ENCODE peak calls at places on chromosomes 5 and 9, in four cellular contexts. One of them, this sample, is unnamed.

GRCh38 chr9:35673132-35673997 is at the start of gene CA9:
- DNase-seq in tibial nerve: no peak
- DNase-seq in HFF-Myc: no peak
- DNase-seq in brain microvascular endothelial cell: no peak
- DNase-seq in this sample: no peak

GRCh38 chr9:6779417-6780241 is 21.9 kb downstream of the KDM4C start:
- DNase-seq in tibial nerve: no peak
- DNase-seq in HFF-Myc: no peak
- DNase-seq in brain microvascular endothelial cell: peak
- DNase-seq in this sample: no peak

GRCh38 chr5:133298447-133298846 is 246.6 kb downstream of the HSPA4 start:
- DNase-seq in tibial nerve: no peak
- DNase-seq in HFF-Myc: no peak
- DNase-seq in brain microvascular endothelial cell: no peak
- DNase-seq in this sample: no peak

GRCh38 chr5:134092875-134093274 is 21.6 kb upstream of the TCF7 start:
- DNase-seq in tibial nerve: no peak
- DNase-seq in HFF-Myc: no peak
- DNase-seq in brain microvascular endothelial cell: no peak
- DNase-seq in this sample: no peak

GRCh38 chr5:111551569-111552275 is 39.4 kb upstream of the STARD4 start:
- DNase-seq in tibial nerve: no peak
- DNase-seq in HFF-Myc: no peak
- DNase-seq in brain microvascular endothelial cell: no peak
- DNase-seq in this sample: no peak

GRCh38 chr5:76386360-76386759 is 16.7 kb upstream of the IQGAP2 start:
- DNase-seq in tibial nerve: no peak
- DNase-seq in HFF-Myc: no peak
- DNase-seq in brain microvascular endothelial cell: no peak
- DNase-seq in this sample: no peak

GRCh38 chr9:136614372-136614922 is 48.3 kb upstream of the EGFL7 start:
- DNase-seq in tibial nerve: no peak
- DNase-seq in HFF-Myc: peak
- DNase-seq in brain microvascular endothelial cell: peak
- DNase-seq in this sample: peak

GRCh38 chr5:61651202-61651601 is 319.1 kb downstream of the ZSWIM6 start:
- DNase-seq in tibial nerve: no peak
- DNase-seq in HFF-Myc: no peak
- DNase-seq in brain microvascular endothelial cell: no peak
- DNase-seq in this sample: no peak

GRCh38 chr5:175288048-175288621 is 155.8 kb downstream of the DRD1 start:
- DNase-seq in tibial nerve: no peak
- DNase-seq in HFF-Myc: no peak
- DNase-seq in brain microvascular endothelial cell: peak
- DNase-seq in this sample: no peak

GRCh38 chr9:126114409-126114760 is 212.2 kb upstream of the MVB12B start:
- DNase-seq in tibial nerve: no peak
- DNase-seq in HFF-Myc: no peak
- DNase-seq in brain microvascular endothelial cell: no peak
- DNase-seq in this sample: no peak

GRCh38 chr5:171832775-171833174 is 47.2 kb downstream of the SMIM23 start:
- DNase-seq in tibial nerve: no peak
- DNase-seq in HFF-Myc: no peak
- DNase-seq in brain microvascular endothelial cell: no peak
- DNase-seq in this sample: no peak
- H3K4me3 ChIP-seq in tibial nerve: no peak
- H3K4me3 ChIP-seq in HFF-Myc: no peak
- H3K4me3 ChIP-seq in brain microvascular endothelial cell: no peak
- H3K4me3 ChIP-seq in this sample: no peak

GRCh38 chr5:87120518-87121314 is 147.0 kb upstream of the RASA1 start:
- DNase-seq in tibial nerve: no peak
- DNase-seq in HFF-Myc: peak
- DNase-seq in brain microvascular endothelial cell: peak
- DNase-seq in this sample: peak
- H3K4me3 ChIP-seq in tibial nerve: no peak
- H3K4me3 ChIP-seq in HFF-Myc: no peak
- H3K4me3 ChIP-seq in brain microvascular endothelial cell: no peak
- H3K4me3 ChIP-seq in this sample: no peak

DNA sequence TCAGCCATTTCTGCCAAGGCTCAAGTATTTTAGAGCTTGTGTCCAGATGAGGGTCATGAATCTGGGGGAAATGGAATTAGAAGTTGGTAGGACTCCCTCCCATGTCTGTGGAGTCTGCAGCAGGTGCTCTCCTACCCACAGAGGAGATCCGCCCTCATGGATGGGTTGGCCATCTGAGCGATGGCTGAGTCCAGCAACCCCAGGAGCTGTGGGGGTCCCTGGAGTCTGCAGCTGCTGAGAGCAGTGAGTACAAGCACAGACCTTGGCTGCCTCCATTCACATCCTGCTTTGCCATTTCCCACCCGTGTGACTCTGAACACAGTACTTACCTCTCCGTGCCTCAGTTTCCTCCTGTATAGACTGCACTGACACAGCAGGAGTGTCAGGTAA is 25.8 kb upstream of the SYNPO start:
- DNase-seq in tibial nerve: no peak
- DNase-seq in HFF-Myc: no peak
- DNase-seq in brain microvascular endothelial cell: no peak
- DNase-seq in this sample: no peak
- H3K4me3 ChIP-seq in tibial nerve: no peak
- H3K4me3 ChIP-seq in HFF-Myc: no peak
- H3K4me3 ChIP-seq in brain microvascular endothelial cell: no peak
- H3K4me3 ChIP-seq in this sample: no peak

GRCh38 chr9:130665431-130666392 is 1.3 kb downstream of the PRDM12 start:
- DNase-seq in tibial nerve: no peak
- DNase-seq in HFF-Myc: no peak
- DNase-seq in brain microvascular endothelial cell: no peak
- DNase-seq in this sample: no peak
- H3K4me3 ChIP-seq in tibial nerve: no peak
- H3K4me3 ChIP-seq in HFF-Myc: no peak
- H3K4me3 ChIP-seq in brain microvascular endothelial cell: no peak
- H3K4me3 ChIP-seq in this sample: no peak

GRCh38 chr9:109953813-109954489 is 174.0 kb downstream of the PALM2AKAP2 start:
- DNase-seq in tibial nerve: no peak
- DNase-seq in HFF-Myc: no peak
- DNase-seq in brain microvascular endothelial cell: no peak
- DNase-seq in this sample: no peak
- H3K4me3 ChIP-seq in tibial nerve: no peak
- H3K4me3 ChIP-seq in HFF-Myc: no peak
- H3K4me3 ChIP-seq in brain microvascular endothelial cell: no peak
- H3K4me3 ChIP-seq in this sample: no peak

DNA sequence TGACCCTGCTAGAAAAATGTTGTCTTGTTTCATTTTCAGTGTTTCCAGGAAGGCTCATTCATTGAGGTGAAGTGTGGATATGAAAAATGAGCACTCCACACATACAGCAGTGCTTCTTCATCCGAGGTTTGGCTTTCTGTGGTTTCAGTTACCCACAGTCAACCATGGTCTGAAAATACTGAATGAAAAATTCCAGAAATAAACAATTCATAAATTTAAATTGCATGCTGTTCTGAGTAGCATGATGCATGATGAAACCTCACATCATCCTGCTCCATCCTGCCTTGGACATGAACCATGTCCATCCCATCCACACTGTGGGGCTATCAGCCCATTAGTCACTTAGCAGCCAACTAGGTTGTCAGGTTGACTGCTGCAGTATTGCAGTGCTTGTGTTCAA is 10.4 kb upstream of the SLC45A2 start:
- DNase-seq in tibial nerve: no peak
- DNase-seq in HFF-Myc: no peak
- DNase-seq in brain microvascular endothelial cell: no peak
- DNase-seq in this sample: peak
- H3K4me3 ChIP-seq in tibial nerve: no peak
- H3K4me3 ChIP-seq in HFF-Myc: no peak
- H3K4me3 ChIP-seq in brain microvascular endothelial cell: no peak
- H3K4me3 ChIP-seq in this sample: no peak

DNA sequence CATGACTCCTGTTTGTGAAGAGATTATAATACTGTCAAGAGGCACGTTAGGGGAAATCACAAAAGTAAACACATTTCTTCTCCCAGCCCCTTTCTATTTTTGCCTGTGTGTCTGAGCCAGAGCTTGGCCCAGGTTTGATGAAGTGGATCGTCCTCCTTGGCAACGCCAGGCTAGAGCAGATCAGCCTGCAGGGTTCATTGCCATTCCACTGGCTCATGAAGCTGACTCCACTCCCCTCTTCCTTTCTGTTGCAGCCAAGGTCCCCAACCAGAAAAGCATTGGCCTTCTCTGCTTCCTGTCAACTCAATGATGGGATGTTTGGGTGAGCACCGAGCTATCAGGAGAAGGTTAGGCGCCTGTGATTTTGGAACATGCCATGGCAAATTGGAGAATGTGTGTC is 3.3 kb downstream of the ADRB2 start:
- DNase-seq in tibial nerve: no peak
- DNase-seq in HFF-Myc: no peak
- DNase-seq in brain microvascular endothelial cell: no peak
- DNase-seq in this sample: no peak
- H3K4me3 ChIP-seq in tibial nerve: no peak
- H3K4me3 ChIP-seq in HFF-Myc: no peak
- H3K4me3 ChIP-seq in brain microvascular endothelial cell: no peak
- H3K4me3 ChIP-seq in this sample: no peak